ENCODE peak calls at places on chromosomes 11 and 22, in six cellular contexts. F is stomach; I is colonic mucosa; R is astrocyte of the spinal cord; E is CD8-positive, alpha-beta T cell; B is glutamatergic neuron. A is an unnamed sample.

GRCh38 chr11:1326435-1327063 is 17.1 kb upstream of the TOLLIP start:
- DNase-seq in R (no peak), I (no peak), B (no peak), F (no peak), E (no peak), A (peak)

GRCh38 chr11:84719935-84720577 is 907.1 kb downstream of the DLG2 start:
- DNase-seq in B (peak), F (no peak), E (no peak), R (no peak), I (peak), A (no peak)

GRCh38 chr11:71197096-71197495 is 55.3 kb downstream of the SHANK2 start:
- DNase-seq in R (no peak), F (no peak), I (no peak), E (no peak), B (no peak), A (no peak)

GRCh38 chr22:24707477-24707816 is 67.1 kb downstream of the PIWIL3 start:
- DNase-seq in R (no peak), F (no peak), E (no peak), I (peak), B (no peak), A (no peak)

GRCh38 chr11:95387319-95387718 is 156.3 kb upstream of the SESN3 start:
- DNase-seq in R (no peak), F (no peak), I (no peak), B (no peak), E (no peak), A (no peak)

GRCh38 chr11:58573451-58574104 is 2.1 kb downstream of the LPXN start:
- DNase-seq in B (no peak), F (no peak), I (peak), E (no peak), R (peak), A (peak)

GRCh38 chr11:75280227-75280671 is 39.7 kb downstream of the TPBGL start:
- DNase-seq in B (peak), I (peak), F (peak), E (peak), R (peak), A (peak)

GRCh38 chr11:11988099-11988651 is 20.3 kb downstream of the DKK3 start:
- DNase-seq in I (no peak), E (no peak), R (peak), B (no peak), F (no peak), A (peak)

GRCh38 chr11:112525844-112526590 is 265.4 kb upstream of the PLET1 start:
- DNase-seq in E (no peak), B (no peak), I (no peak), R (no peak), F (no peak), A (no peak)

GRCh38 chr11:123060265-123061000 is 1.5 kb downstream of the HSPA8 start:
- DNase-seq in E (no peak), F (no peak), B (no peak), I (no peak), R (no peak), A (peak)

GRCh38 chr11:371051-371450 is 1.8 kb downstream of the B4GALNT4 start:
- DNase-seq in B (peak), E (no peak), F (no peak), I (no peak), R (no peak), A (no peak)

GRCh38 chr11:128552783-128553661 is 34.3 kb downstream of the ETS1 start:
- DNase-seq in R (peak), B (no peak), E (no peak), F (no peak), I (no peak), A (peak)

GRCh38 chr11:33703234-33703633 is 2.6 kb upstream of the C11orf91 start:
- DNase-seq in F (no peak), E (no peak), R (no peak), B (no peak), I (peak), A (no peak)

GRCh38 chr11:9838229-9838628 is 174.4 kb downstream of the SWAP70 start:
- DNase-seq in R (no peak), E (no peak), I (no peak), B (no peak), F (no peak), A (no peak)

GRCh38 chr22:49767355-49768062 is 60.2 kb downstream of the BRD1 start:
- DNase-seq in F (no peak), E (no peak), R (peak), I (no peak), B (peak), A (peak)

GRCh38 chr11:105912666-105913065 is 109.4 kb downstream of the MSANTD4 start:
- DNase-seq in R (no peak), I (no peak), B (no peak), E (no peak), F (no peak), A (no peak)

DNA sequence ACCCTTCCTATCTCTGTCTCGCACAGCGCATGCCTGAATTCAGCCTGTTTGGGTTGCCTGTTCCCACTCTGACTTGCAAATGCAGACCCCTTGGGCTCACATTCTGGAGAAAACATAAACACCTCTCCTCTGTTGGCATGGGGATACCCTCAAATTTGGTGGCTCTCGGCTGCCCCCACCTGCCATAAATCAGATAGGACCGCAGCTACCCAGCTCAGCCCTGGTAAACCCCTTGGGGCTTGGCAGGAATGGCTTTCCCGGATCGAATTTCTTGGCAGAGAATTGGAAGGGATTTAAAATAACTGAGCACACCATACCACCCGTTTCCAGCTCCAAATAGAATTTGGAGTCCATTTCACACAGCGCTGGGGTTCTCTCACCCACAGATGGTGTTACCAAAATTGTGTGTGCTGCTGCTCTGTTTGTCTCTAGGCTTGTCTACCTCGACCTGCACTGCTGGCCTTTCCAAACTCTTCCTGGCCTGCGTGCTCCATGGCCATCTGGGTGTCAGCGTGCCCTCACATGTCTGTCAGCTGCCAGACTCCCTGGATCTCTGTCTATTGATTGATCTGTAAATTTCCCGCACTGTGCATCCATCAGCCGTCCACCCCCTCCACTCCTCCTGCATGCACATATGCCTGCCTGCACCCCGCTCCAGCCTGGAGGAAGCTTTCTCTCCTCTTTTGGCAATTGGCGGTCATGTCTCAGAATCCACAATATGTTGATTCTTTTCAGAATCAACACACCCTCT is 134.0 kb downstream of the NTM start:
- DNase-seq in B (peak), E (no peak), F (peak), R (no peak), I (no peak), A (no peak)
- TF ChIP-seq CTCF in B (peak), E (no peak), F (no peak), R (peak), I (no peak), A (no peak)

GRCh38 chr22:39184586-39185577 is 32.4 kb upstream of the CBX7 start:
- DNase-seq in B (no peak), E (no peak), R (no peak), F (no peak), I (no peak), A (peak)

GRCh38 chr22:39188809-39189208 is 36.3 kb upstream of the CBX7 start:
- DNase-seq in E (no peak), I (no peak), F (no peak), B (no peak), R (no peak), A (no peak)

GRCh38 chr22:39182478-39183030 is 30.1 kb upstream of the CBX7 start:
- DNase-seq in B (no peak), R (no peak), E (no peak), F (no peak), I (no peak), A (peak)

GRCh38 chr22:39183991-39184585 is 31.6 kb upstream of the CBX7 start:
- DNase-seq in B (no peak), R (no peak), F (no peak), E (no peak), I (no peak), A (peak)

GRCh38 chr22:39185601-39186012 is 33.1 kb upstream of the CBX7 start:
- DNase-seq in E (no peak), I (no peak), F (no peak), R (no peak), B (no peak), A (peak)
- TF ChIP-seq CTCF in E (no peak), I (no peak), F (no peak), R (peak), B (no peak), A (peak)

GRCh38 chr11:8360086-8360828 is 96.6 kb upstream of the LMO1 start:
- DNase-seq in R (no peak), E (no peak), B (no peak), I (no peak), F (no peak), A (no peak)
- TF ChIP-seq CTCF in R (no peak), E (no peak), B (no peak), I (no peak), F (no peak), A (no peak)

GRCh38 chr22:21659864-21660525 is 5.8 kb upstream of the PPIL2 start:
- DNase-seq in E (no peak), B (no peak), I (no peak), R (no peak), F (no peak), A (no peak)

GRCh38 chr22:21661991-21662390 is 3.8 kb upstream of the PPIL2 start:
- DNase-seq in F (no peak), I (no peak), B (no peak), E (no peak), R (no peak), A (no peak)

GRCh38 chr22:21657020-21657360 is 8.8 kb upstream of the PPIL2 start:
- DNase-seq in R (no peak), F (no peak), B (no peak), E (no peak), I (no peak), A (no peak)

GRCh38 chr22:21660904-21661303 is 4.9 kb upstream of the PPIL2 start:
- DNase-seq in I (no peak), B (no peak), R (no peak), E (no peak), F (no peak), A (no peak)

GRCh38 chr22:21657361-21658118 is 8.3 kb upstream of the PPIL2 start:
- DNase-seq in I (peak), B (peak), R (peak), F (peak), E (peak), A (peak)
- TF ChIP-seq CTCF in I (peak), B (peak), R (no peak), F (no peak), E (peak), A (no peak)

GRCh38 chr22:37726240-37726887 is 29.5 kb downstream of the TRIOBP start:
- DNase-seq in I (no peak), B (no peak), E (no peak), F (no peak), R (no peak), A (peak)
- TF ChIP-seq CTCF in I (no peak), B (no peak), E (no peak), F (no peak), R (peak), A (peak)

A was measured in fibroblast of villous mesenchyme.